ENCODE peak calls at places on chromosome X, in four cellular contexts. T is K562, F is HepG2, O is GM12878. R is an unnamed sample.

GRCh38 chrX:17812763-17813162 is 48.3 kb downstream of the RAI2 start:
- DNase-seq in O (no peak), T (peak), F (no peak), R (no peak)

GRCh38 chrX:151873096-151873495 is 39.6 kb upstream of the MAGEA4 start:
- DNase-seq in O (no peak), T (no peak), F (no peak), R (no peak)

GRCh38 chrX:136689441-136689840 is 41.5 kb downstream of the CD40LG start:
- DNase-seq in O (no peak), F (no peak), T (peak), R (peak)

GRCh38 chrX:116417968-116418367 is 18.4 kb upstream of the SLC6A14 start:
- DNase-seq in F (no peak), T (no peak), O (no peak), R (no peak)

GRCh38 chrX:146264763-146265375 is 447.2 kb downstream of the SLITRK2 start:
- DNase-seq in O (no peak), F (no peak), T (no peak), R (no peak)

GRCh38 chrX:38636949-38637819 is 75.8 kb downstream of the TSPAN7 start:
- DNase-seq in F (peak), T (no peak), O (no peak), R (no peak)

GRCh38 chrX:154526901-154527675 is 11.1 kb upstream of the FAM3A start:
- DNase-seq in F (peak), T (peak), O (peak), R (peak)

GRCh38 chrX:139816204-139816603 is 108.2 kb upstream of the MCF2 start:
- DNase-seq in F (no peak), T (no peak), O (no peak), R (no peak)

GRCh38 chrX:64571011-64571410 is 175.8 kb upstream of the MTMR8 start:
- DNase-seq in T (no peak), F (no peak), O (no peak), R (no peak)

GRCh38 chrX:150200820-150201287 is 162.3 kb upstream of the MAMLD1 start:
- DNase-seq in F (peak), O (peak), T (peak), R (no peak)

GRCh38 chrX:10164879-10165278 is 8.1 kb downstream of the CLCN4 start:
- DNase-seq in T (no peak), O (no peak), F (no peak), R (no peak)

GRCh38 chrX:153333271-153333670 is 682 bp upstream of the ZNF275 start:
- DNase-seq in F (no peak), T (no peak), O (no peak), R (no peak)

GRCh38 chrX:28889691-28890090 is 302.4 kb downstream of the IL1RAPL1 start:
- DNase-seq in T (no peak), O (no peak), F (no peak), R (no peak)

GRCh38 chrX:19075754-19076153 is 46.5 kb downstream of the ADGRG2 start:
- DNase-seq in O (no peak), F (no peak), T (no peak), R (no peak)

GRCh38 chrX:13026877-13027652 is 17.4 kb downstream of the FAM9C start:
- DNase-seq in F (no peak), O (no peak), T (no peak), R (no peak)

GRCh38 chrX:150984164-150984824 is 1.2 kb downstream of the HMGB3 start:
- DNase-seq in F (no peak), O (no peak), T (peak), R (no peak)

DNA sequence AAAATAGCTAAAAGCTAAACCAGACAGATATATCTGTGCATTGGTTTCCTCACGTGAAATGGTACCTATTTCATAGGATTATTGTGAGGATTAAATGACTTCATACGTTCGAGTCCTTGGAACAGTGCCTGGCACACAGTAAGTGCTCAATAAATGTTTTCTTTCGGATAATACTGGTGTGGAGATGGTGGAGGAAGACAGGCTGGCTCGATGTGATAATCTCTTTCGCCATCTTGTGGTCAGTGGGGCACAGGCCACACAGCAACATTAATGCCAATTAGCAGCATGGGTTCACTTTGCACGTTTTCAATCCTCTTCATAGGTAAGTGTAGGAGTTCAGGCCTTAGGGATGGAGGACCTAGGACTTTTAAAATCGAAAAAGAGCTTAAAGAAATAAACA is 9.3 kb downstream of the PAGE4 start:
- DNase-seq in F (peak), O (no peak), T (peak), R (peak)
- TF ChIP-seq NR2C2 in F (no peak), O (no peak), T (no peak), R (no peak)

GRCh38 chrX:103254171-103254824 is 657 bp downstream of the TCEAL8 start:
- DNase-seq in O (peak), T (peak), F (peak), R (peak)
- TF ChIP-seq USF2 in O (no peak), T (no peak), F (no peak), R (peak)

DNA sequence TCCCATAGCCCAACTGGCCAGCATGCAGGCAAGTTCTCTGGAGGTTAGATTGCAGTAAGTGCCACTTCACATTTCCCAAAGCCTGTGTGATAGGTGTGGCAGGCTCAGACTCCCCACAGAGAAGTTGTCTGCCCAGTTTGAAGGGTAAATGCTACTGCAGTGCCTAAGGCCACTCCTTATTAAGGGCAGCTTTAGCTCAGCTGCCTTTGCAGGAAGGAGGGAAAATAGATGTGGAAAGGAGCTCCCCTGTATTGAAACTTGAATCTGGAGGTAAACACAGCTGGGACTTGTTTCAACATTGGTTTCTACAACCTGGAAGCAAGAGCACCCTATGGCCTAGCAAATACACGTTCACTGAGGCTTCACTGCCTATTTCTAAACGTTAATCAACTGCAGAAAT is 22.4 kb downstream of the NEXMIF start:
- DNase-seq in O (no peak), T (no peak), F (no peak), R (no peak)
- TF ChIP-seq NR2C2 in O (no peak), T (no peak), F (no peak), R (no peak)

GRCh38 chrX:118724352-118724751 is 3.1 kb upstream of the IL13RA1 start:
- DNase-seq in T (no peak), F (no peak), O (no peak), R (no peak)

GRCh38 chrX:118717703-118718391 is 9.6 kb upstream of the IL13RA1 start:
- DNase-seq in O (no peak), F (no peak), T (no peak), R (no peak)

GRCh38 chrX:118723376-118723775 is 4.0 kb upstream of the IL13RA1 start:
- DNase-seq in O (no peak), T (no peak), F (no peak), R (no peak)

GRCh38 chrX:118720058-118720707 is 7.2 kb upstream of the IL13RA1 start:
- DNase-seq in T (no peak), O (no peak), F (no peak), R (no peak)

GRCh38 chrX:118718737-118719136 is 8.7 kb upstream of the IL13RA1 start:
- DNase-seq in T (no peak), F (no peak), O (no peak), R (no peak)
- TF ChIP-seq USF2 in T (no peak), F (no peak), O (no peak), R (no peak)